ENCODE peak calls at places on chromosomes 1 and 21, in eight cellular contexts. Y, U, N, C, Q, X, J and O are unnamed samples.

GRCh38 chr1:219271914-219272545 is 98.4 kb downstream of the LYPLAL1 start:
- DNase-seq in Y (peak), U (no peak), N (peak), C (no peak), Q (no peak), X (no peak), J (no peak), O (no peak)

GRCh38 chr1:84998642-84999280 is 1.8 kb upstream of the MCOLN2 start:
- DNase-seq in Y (no peak), U (peak), N (no peak), C (peak), Q (peak), X (no peak), J (peak), O (no peak)

GRCh38 chr21:46065215-46065992 is 32.5 kb upstream of the COL6A2 start:
- DNase-seq in Y (peak), U (no peak), N (peak), C (no peak), Q (no peak), X (peak), J (peak), O (peak)

GRCh38 chr1:160058087-160058486 is 11.9 kb downstream of the KCNJ10 start:
- DNase-seq in Y (no peak), U (no peak), N (peak), C (peak), Q (no peak), X (no peak), J (no peak), O (no peak)

GRCh38 chr1:27527223-27527856 is 37.4 kb upstream of the WASF2 start:
- DNase-seq in Y (no peak), U (peak), N (no peak), C (peak), Q (no peak), X (peak), J (peak), O (peak)

GRCh38 chr1:119373465-119373864 is 4.9 kb downstream of the HAO2 start:
- DNase-seq in Y (peak), U (no peak), N (peak), C (no peak), Q (no peak), X (no peak), J (no peak), O (no peak)

GRCh38 chr21:43948740-43949498 is 63.2 kb upstream of the TRAPPC10 start:
- DNase-seq in Y (no peak), U (no peak), N (no peak), C (no peak), Q (no peak), X (no peak), J (no peak), O (no peak)

GRCh38 chr1:197519741-197520334 is 251.8 kb downstream of the CRB1 start:
- DNase-seq in Y (no peak), U (no peak), N (peak), C (peak), Q (no peak), X (no peak), J (no peak), O (no peak)

GRCh38 chr1:58815069-58815679 is 31.3 kb upstream of the JUN start:
- DNase-seq in Y (peak), U (peak), N (peak), C (peak), Q (peak), X (peak), J (peak), O (peak)

GRCh38 chr1:22159858-22160257 is 17.0 kb upstream of the WNT4 start:
- DNase-seq in Y (no peak), U (no peak), N (no peak), C (no peak), Q (no peak), X (no peak), J (no peak), O (no peak)

GRCh38 chr1:62093261-62093660 is 101.4 kb upstream of the L1TD1 start:
- DNase-seq in Y (no peak), U (no peak), N (no peak), C (no peak), Q (no peak), X (no peak), J (no peak), O (no peak)

GRCh38 chr1:173164686-173165085 is 42.4 kb downstream of the TNFSF4 start:
- DNase-seq in Y (no peak), U (no peak), N (no peak), C (peak), Q (no peak), X (no peak), J (no peak), O (no peak)

GRCh38 chr1:110916669-110917306 is 43.8 kb downstream of the CD53 start:
- DNase-seq in Y (peak), U (no peak), N (peak), C (no peak), Q (no peak), X (no peak), J (no peak), O (no peak)

GRCh38 chr1:93773049-93773838 is 91.6 kb upstream of the BCAR3 start:
- DNase-seq in Y (no peak), U (no peak), N (no peak), C (no peak), Q (no peak), X (no peak), J (no peak), O (no peak)

GRCh38 chr1:205963352-205963751 is 20.1 kb upstream of the SLC26A9 start:
- DNase-seq in Y (peak), U (no peak), N (peak), C (no peak), Q (no peak), X (no peak), J (no peak), O (no peak)

GRCh38 chr1:66494488-66494887 is 39.5 kb upstream of the SGIP1 start:
- DNase-seq in Y (no peak), U (no peak), N (no peak), C (no peak), Q (no peak), X (no peak), J (no peak), O (no peak)

GRCh38 chr1:57307382-57307781 is 116.5 kb downstream of the DAB1 start:
- DNase-seq in Y (no peak), U (no peak), N (no peak), C (peak), Q (no peak), X (no peak), J (peak), O (no peak)

GRCh38 chr1:15243275-15244043 is 3.6 kb upstream of the FHAD1 start:
- DNase-seq in Y (no peak), U (no peak), N (no peak), C (no peak), Q (no peak), X (no peak), J (no peak), O (no peak)

GRCh38 chr1:29706936-29707335 is 470.6 kb downstream of the PTPRU start:
- DNase-seq in Y (no peak), U (peak), N (peak), C (peak), Q (no peak), X (no peak), J (no peak), O (no peak)